ENCODE peak calls at places on chromosomes 13 and 19, in six cellular contexts. Z, G, X, H, P and C are unnamed samples.

GRCh38 chr19:50178320-50178719 is 15.2 kb upstream of the IZUMO2 start:
- DNase-seq in Z (no peak), G (no peak), X (no peak), H (no peak), P (no peak), C (no peak)

GRCh38 chr13:73973156-73973555 is 161.0 kb downstream of the KLF12 start:
- DNase-seq in Z (no peak), G (no peak), X (no peak), H (no peak), P (no peak), C (no peak)

GRCh38 chr13:76820759-76821158 is 65.4 kb downstream of the KCTD12 start:
- DNase-seq in Z (no peak), G (no peak), X (no peak), H (no peak), P (peak; percentile 5), C (no peak)

GRCh38 chr13:59494560-59494970 is 669.2 kb downstream of the DIAPH3 start:
- DNase-seq in Z (peak; percentile 33), G (no peak), X (no peak), H (peak; percentile 75), P (peak; percentile 66), C (no peak)

GRCh38 chr19:6161271-6161850 is 25.9 kb downstream of the ACSBG2 start:
- DNase-seq in Z (no peak), G (no peak), X (no peak), H (no peak), P (peak; percentile 6), C (peak; percentile 58)

GRCh38 chr13:41941174-41941573 is 19.7 kb downstream of the VWA8 start:
- DNase-seq in Z (no peak), G (no peak), X (no peak), H (no peak), P (no peak), C (no peak)

GRCh38 chr13:73778242-73778864 is 355.9 kb downstream of the KLF12 start:
- DNase-seq in Z (no peak), G (no peak), X (no peak), H (no peak), P (no peak), C (no peak)

GRCh38 chr13:74250738-74251190 is 116.6 kb upstream of the KLF12 start:
- DNase-seq in Z (peak; percentile 50), G (no peak), X (no peak), H (no peak), P (peak; percentile 91), C (no peak)

GRCh38 chr19:15464394-15465385 is at the start of gene RASAL3:
- DNase-seq in Z (no peak), G (peak; percentile 6), X (peak; percentile 85), H (no peak), P (no peak), C (peak; percentile 59)

GRCh38 chr19:35262101-35262761 is 6.5 kb upstream of the USF2 start:
- DNase-seq in Z (no peak), G (no peak), X (no peak), H (no peak), P (no peak), C (no peak)

GRCh38 chr19:8261347-8261746 is 46.8 kb downstream of the CD320 start:
- DNase-seq in Z (no peak), G (no peak), X (no peak), H (no peak), P (no peak), C (no peak)

GRCh38 chr13:46575843-46576242 is 22.9 kb downstream of the LRCH1 start:
- DNase-seq in Z (peak; percentile 58), G (no peak), X (no peak), H (no peak), P (peak; percentile 92), C (no peak)

GRCh38 chr19:3807131-3807480 is 20.9 kb upstream of the MATK start:
- DNase-seq in Z (no peak), G (no peak), X (peak; percentile 45), H (no peak), P (no peak), C (no peak)

GRCh38 chr13:80121038-80121437 is 219.9 kb downstream of the SPRY2 start:
- DNase-seq in Z (no peak), G (no peak), X (no peak), H (no peak), P (no peak), C (no peak)

GRCh38 chr19:49362048-49362925 is at the start of gene TEAD2:
- DNase-seq in Z (no peak), G (no peak), X (peak; percentile 78), H (no peak), P (peak; percentile 70), C (no peak)

GRCh38 chr13:28530729-28531194 is 35.8 kb upstream of the FLT1 start:
- DNase-seq in Z (no peak), G (no peak), X (no peak), H (no peak), P (peak; percentile 40), C (no peak)

GRCh38 chr13:37175996-37176395 is 70.5 kb upstream of the CSNK1A1L start:
- DNase-seq in Z (peak; percentile 87), G (no peak), X (no peak), H (peak; percentile 81), P (peak; percentile 47), C (no peak)